ENCODE peak calls at places on chromosomes 4 and X, in seven cellular contexts. T, B, U, X, O, L and Z are unnamed samples.

GRCh38 chrX:136214551-136214950 is 36.6 kb downstream of the MAP7D3 start:
- DNase-seq in O (no peak), X (no peak), U (peak), T (no peak), B (peak), L (no peak), Z (no peak)

GRCh38 chrX:153576961-153577360 is 22.0 kb downstream of the CCNQ start:
- DNase-seq in B (no peak), L (no peak), O (no peak), X (no peak), T (no peak), U (no peak), Z (no peak)

GRCh38 chr4:95387719-95388118 is 161.1 kb downstream of the UNC5C start:
- DNase-seq in T (no peak), B (no peak), O (no peak), X (no peak), L (no peak), U (no peak), Z (no peak)

GRCh38 chr4:139514382-139515059 is 41.5 kb downstream of the SETD7 start:
- DNase-seq in U (no peak), B (no peak), O (no peak), T (no peak), L (no peak), X (no peak), Z (no peak)

GRCh38 chr4:155952546-155952945 is 1.1 kb downstream of the CTSO start:
- DNase-seq in O (no peak), U (no peak), X (no peak), T (no peak), B (peak), L (no peak), Z (no peak)

GRCh38 chr4:18077808-18078207 is 56.3 kb upstream of the LCORL start:
- DNase-seq in U (no peak), O (no peak), X (no peak), T (no peak), L (no peak), B (no peak), Z (no peak)

GRCh38 chr4:140137654-140138053 is 16.3 kb downstream of the MAML3 start:
- DNase-seq in X (no peak), B (peak), U (no peak), O (no peak), L (no peak), T (no peak), Z (no peak)

GRCh38 chr4:3706111-3706511 is 60.1 kb upstream of the ADRA2C start:
- DNase-seq in U (no peak), X (peak), T (no peak), B (no peak), L (no peak), O (no peak), Z (no peak)

GRCh38 chrX:150051096-150051495 is 112.8 kb upstream of the EOLA2 start:
- DNase-seq in L (no peak), B (peak), U (no peak), X (no peak), T (no peak), O (no peak), Z (peak)

GRCh38 chr4:123200417-123200945 is 196.1 kb upstream of the SPRY1 start:
- DNase-seq in L (no peak), U (no peak), X (no peak), T (no peak), B (no peak), O (no peak), Z (peak)

GRCh38 chr4:7135389-7135746 is 57.0 kb upstream of the SORCS2 start:
- DNase-seq in T (no peak), B (no peak), U (peak), L (no peak), X (no peak), O (no peak), Z (no peak)

DNA sequence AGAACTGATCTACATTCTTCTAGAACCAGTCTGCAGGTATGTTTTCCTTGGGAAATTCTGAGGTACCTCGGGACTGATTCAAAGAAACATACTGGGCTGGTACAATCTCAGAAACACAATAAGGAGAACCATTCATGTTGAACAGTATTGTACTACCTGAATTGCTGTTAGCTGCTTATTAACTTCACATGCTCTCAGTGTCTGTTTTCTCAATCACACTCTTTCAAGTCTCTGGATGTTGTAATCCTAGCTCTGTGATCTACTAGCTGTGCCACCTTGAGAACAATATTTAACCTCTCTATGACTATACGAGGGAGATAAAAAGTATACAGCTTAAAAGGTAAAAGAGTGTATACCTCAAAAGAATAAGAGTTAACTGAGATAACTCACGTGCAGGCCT is 10.3 kb downstream of the CCDC158 start:
- DNase-seq in L (no peak), B (no peak), U (no peak), O (no peak), T (no peak), X (no peak), Z (no peak)
- H3K27ac ChIP-seq in L (no peak), B (no peak), U (no peak), O (no peak), T (no peak), X (no peak), Z (no peak)

GRCh38 chr4:81069706-81070331 is 39.3 kb downstream of the BMP3 start:
- DNase-seq in X (peak), L (peak), O (peak), U (peak), T (peak), B (peak), Z (peak)
- H3K27ac ChIP-seq in X (no peak), L (no peak), O (no peak), U (no peak), T (no peak), B (no peak), Z (no peak)

DNA sequence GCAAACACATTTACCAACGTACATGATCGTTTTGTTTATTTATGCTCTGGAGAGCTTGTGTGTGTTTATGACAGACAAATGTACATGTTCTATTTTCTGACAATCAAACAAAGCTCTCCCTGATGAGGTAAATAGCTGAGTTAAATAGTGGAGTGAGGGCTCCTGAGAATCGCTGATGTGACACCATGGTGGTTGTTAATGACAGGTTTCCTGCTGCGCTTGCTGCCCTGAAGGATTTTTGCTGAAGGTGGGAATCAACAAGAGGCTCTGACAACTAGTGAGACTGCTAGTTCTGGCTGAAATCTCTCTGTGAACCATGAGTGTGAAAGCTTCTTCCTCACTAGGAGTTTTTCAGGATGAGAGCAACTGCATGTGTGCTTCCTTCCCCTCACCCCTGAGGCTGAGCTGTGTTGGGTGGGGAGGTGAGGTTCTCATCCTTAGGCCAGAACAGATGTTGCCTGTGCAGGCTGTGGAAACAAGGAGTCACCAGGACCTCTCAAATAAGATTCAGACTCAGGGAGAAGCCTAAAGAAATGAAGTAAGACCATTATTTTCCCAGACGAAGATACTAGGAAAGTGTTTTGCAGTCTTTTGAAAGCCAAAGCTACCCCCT is 173.5 kb upstream of the JADE1 start:
- DNase-seq in B (no peak), O (no peak), U (no peak), X (no peak), L (no peak), T (no peak), Z (no peak)
- H3K27ac ChIP-seq in B (no peak), O (peak), U (no peak), X (peak), L (no peak), T (no peak), Z (no peak)

GRCh38 chr4:74042681-74043080 is 4.2 kb upstream of the CXCL3 start:
- DNase-seq in L (no peak), O (no peak), U (no peak), B (peak), X (no peak), T (no peak), Z (no peak)

GRCh38 chr4:74041418-74041817 is 2.9 kb upstream of the CXCL3 start:
- DNase-seq in T (no peak), B (no peak), X (no peak), L (no peak), U (no peak), O (no peak), Z (no peak)

GRCh38 chr4:74037076-74037475 is 1.4 kb downstream of the CXCL3 start:
- DNase-seq in L (no peak), B (peak), X (no peak), T (no peak), O (no peak), U (no peak), Z (no peak)

GRCh38 chr4:74038161-74039064 is at the start of gene CXCL3:
- DNase-seq in L (no peak), U (peak), T (peak), B (peak), O (peak), X (peak), Z (no peak)

DNA sequence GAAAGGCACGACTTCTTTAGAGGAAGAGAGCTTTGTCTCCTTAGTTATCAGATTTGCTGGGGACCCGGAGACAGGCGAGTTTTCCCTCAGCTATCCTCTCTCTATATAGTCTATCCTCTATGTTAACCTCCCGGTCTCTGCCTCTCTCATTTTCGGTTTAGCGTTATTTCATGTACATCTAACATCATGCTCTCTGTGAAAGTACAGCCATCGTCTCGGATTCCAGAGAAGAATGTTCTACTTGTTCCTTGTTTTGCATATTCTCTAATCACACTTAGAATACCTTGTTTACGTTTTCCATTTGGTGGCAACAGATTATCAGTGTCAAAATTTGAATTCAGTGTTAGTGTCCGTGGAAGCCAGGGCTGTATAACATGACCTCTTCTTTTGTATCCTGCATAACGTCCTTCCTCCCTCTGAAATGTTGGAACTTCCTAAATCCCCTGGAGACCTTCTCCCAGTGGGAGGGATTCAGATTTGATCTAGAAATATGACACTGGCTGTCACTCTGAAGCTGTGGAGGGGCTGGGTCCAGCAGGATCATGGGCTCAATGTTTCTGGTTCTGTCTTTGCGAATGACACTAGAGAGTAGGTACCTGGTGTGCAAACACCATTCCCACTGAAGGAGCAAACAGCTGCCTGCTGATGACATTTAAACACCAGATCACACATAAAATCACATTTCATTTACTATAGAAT is 725 bp upstream of the CXCL3 start:
- DNase-seq in X (no peak), B (peak), U (no peak), L (no peak), O (no peak), T (no peak), Z (no peak)
- H3K27ac ChIP-seq in X (peak), B (peak), U (no peak), L (no peak), O (no peak), T (no peak), Z (peak)

GRCh38 chr4:121150486-121150885 is 13.6 kb downstream of the TNIP3 start:
- DNase-seq in T (no peak), L (no peak), O (no peak), B (no peak), U (no peak), X (no peak), Z (no peak)
- H3K27ac ChIP-seq in T (no peak), L (no peak), O (no peak), B (no peak), U (no peak), X (no peak), Z (no peak)

GRCh38 chrX:22246620-22247019 is 26.1 kb upstream of the CBLL2 start:
- DNase-seq in T (no peak), O (no peak), X (no peak), U (no peak), B (no peak), L (no peak), Z (peak)

GRCh38 chrX:22249371-22249770 is 23.3 kb upstream of the CBLL2 start:
- DNase-seq in O (no peak), U (no peak), L (no peak), X (no peak), B (no peak), T (no peak), Z (no peak)

GRCh38 chrX:22247169-22247568 is 25.5 kb upstream of the CBLL2 start:
- DNase-seq in O (no peak), X (no peak), B (no peak), T (no peak), U (no peak), L (no peak), Z (no peak)
- H3K27ac ChIP-seq in O (no peak), X (no peak), B (no peak), T (no peak), U (no peak), L (no peak), Z (peak)

DNA sequence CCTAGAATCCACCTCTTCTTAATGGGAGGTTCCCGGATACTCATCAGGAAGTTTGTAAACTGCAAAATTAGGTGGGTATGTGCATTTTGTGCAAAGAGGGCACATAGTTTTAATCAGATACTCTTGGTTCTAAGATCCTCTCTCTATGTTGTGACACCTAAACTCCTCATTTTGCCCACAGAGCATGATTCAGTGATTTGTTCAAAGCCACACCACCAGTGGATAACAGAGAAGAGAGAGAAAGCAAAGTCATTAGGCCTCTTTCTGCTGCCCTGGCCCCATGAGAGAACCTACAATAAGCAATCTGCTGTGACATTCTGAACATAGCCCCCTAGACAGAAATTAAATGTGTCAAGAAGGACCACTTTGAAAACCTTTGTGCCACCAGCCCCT is 72.3 kb upstream of the STIM2 start:
- DNase-seq in X (no peak), B (no peak), O (no peak), U (no peak), L (peak), T (no peak), Z (no peak)
- H3K27ac ChIP-seq in X (peak), B (peak), O (no peak), U (no peak), L (peak), T (no peak), Z (peak)

DNA sequence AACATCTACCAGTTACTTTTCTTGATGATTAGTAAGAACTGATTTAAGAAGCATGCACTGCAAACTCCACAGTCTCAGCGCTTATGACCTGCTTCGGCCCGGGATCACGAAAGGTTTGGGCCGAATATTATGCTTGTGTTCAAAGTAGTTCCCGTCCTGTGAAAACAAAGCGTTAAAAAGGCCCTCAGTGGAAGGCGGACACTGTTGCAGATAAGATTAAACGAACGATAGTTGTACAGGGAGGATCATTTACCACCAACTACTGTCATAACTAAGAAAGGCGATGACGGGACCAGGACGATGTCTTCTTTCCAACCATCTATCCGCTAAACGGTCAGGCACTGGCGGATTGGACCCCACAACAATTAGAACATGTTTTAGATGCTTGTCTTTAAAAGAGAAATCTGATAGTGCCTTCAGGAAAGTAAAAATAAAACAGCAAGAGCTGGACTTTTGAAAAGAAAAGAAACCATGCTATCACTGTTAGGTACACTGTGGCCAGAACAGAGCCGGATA is 21.1 kb downstream of the PDLIM3 start:
- DNase-seq in T (no peak), U (no peak), L (no peak), O (no peak), X (no peak), B (no peak), Z (no peak)
- H3K27ac ChIP-seq in T (no peak), U (no peak), L (no peak), O (no peak), X (peak), B (no peak), Z (no peak)

GRCh38 chr4:5711479-5712184 is 631 bp downstream of the EVC start:
- DNase-seq in O (no peak), X (peak), L (no peak), T (no peak), U (peak), B (peak), Z (no peak)
- H3K27ac ChIP-seq in O (no peak), X (peak), L (no peak), T (no peak), U (peak), B (peak), Z (peak)

GRCh38 chr4:10567766-10568165 is 110.5 kb upstream of the ZNF518B start:
- DNase-seq in B (no peak), U (no peak), X (no peak), T (no peak), O (no peak), L (no peak), Z (no peak)

GRCh38 chr4:10565166-10565780 is 108.0 kb upstream of the ZNF518B start:
- DNase-seq in B (no peak), U (no peak), O (no peak), T (no peak), L (no peak), X (no peak), Z (no peak)

GRCh38 chr4:10575414-10575813 is 109.2 kb downstream of the CLNK start:
- DNase-seq in B (no peak), U (no peak), T (no peak), O (no peak), L (no peak), X (no peak), Z (no peak)

GRCh38 chr4:10571896-10572295 is 112.7 kb downstream of the CLNK start:
- DNase-seq in B (no peak), U (no peak), O (no peak), L (no peak), T (no peak), X (no peak), Z (no peak)

GRCh38 chr4:10569491-10569890 is 112.3 kb upstream of the ZNF518B start:
- DNase-seq in B (no peak), L (no peak), U (no peak), O (no peak), T (no peak), X (no peak), Z (no peak)
- H3K27ac ChIP-seq in B (no peak), L (no peak), U (no peak), O (no peak), T (no peak), X (no peak), Z (no peak)